ENCODE peak calls at places on chromosome 15, in four cellular contexts. One of them, this sample, is unnamed.

GRCh38 chr15:75449585-75450306 is 1.7 kb downstream of the SIN3A start:
- DNase-seq in heart right ventricle: no peak
- DNase-seq in fibroblast of pulmonary artery: no peak
- DNase-seq in AG10803: no peak
- DNase-seq in this sample: no peak

GRCh38 chr15:32659340-32659831 is 17.9 kb downstream of the SCG5 start:
- DNase-seq in AG10803: peak
- DNase-seq in fibroblast of pulmonary artery: no peak
- DNase-seq in heart right ventricle: no peak
- DNase-seq in this sample: no peak

GRCh38 chr15:62928242-62928995 is 114.1 kb upstream of the TPM1 start:
- DNase-seq in fibroblast of pulmonary artery: peak
- DNase-seq in heart right ventricle: no peak
- DNase-seq in AG10803: peak
- DNase-seq in this sample: peak

GRCh38 chr15:48681274-48681840 is 35.8 kb upstream of the FBN1 start:
- DNase-seq in fibroblast of pulmonary artery: peak
- DNase-seq in heart right ventricle: no peak
- DNase-seq in AG10803: peak
- DNase-seq in this sample: no peak

GRCh38 chr15:90001062-90001682 is at the start of gene ZNF710:
- DNase-seq in heart right ventricle: peak
- DNase-seq in AG10803: peak
- DNase-seq in fibroblast of pulmonary artery: peak
- DNase-seq in this sample: peak

GRCh38 chr15:65576669-65577068 is 34.3 kb downstream of the INTS14 start:
- DNase-seq in fibroblast of pulmonary artery: peak
- DNase-seq in AG10803: peak
- DNase-seq in heart right ventricle: no peak
- DNase-seq in this sample: peak

GRCh38 chr15:80159811-80160569 is 7.2 kb downstream of the FAH start:
- DNase-seq in fibroblast of pulmonary artery: peak
- DNase-seq in AG10803: no peak
- DNase-seq in heart right ventricle: no peak
- DNase-seq in this sample: no peak

GRCh38 chr15:41464889-41465580 is 28.6 kb upstream of the ITPKA start:
- DNase-seq in fibroblast of pulmonary artery: no peak
- DNase-seq in heart right ventricle: no peak
- DNase-seq in AG10803: no peak
- DNase-seq in this sample: no peak

GRCh38 chr15:90205886-90206285 is 4.8 kb downstream of the SEMA4B start:
- DNase-seq in fibroblast of pulmonary artery: no peak
- DNase-seq in heart right ventricle: no peak
- DNase-seq in AG10803: no peak
- DNase-seq in this sample: no peak

GRCh38 chr15:67531379-67532059 is 10.6 kb downstream of the C15orf61 start:
- DNase-seq in fibroblast of pulmonary artery: peak
- DNase-seq in AG10803: peak
- DNase-seq in heart right ventricle: no peak
- DNase-seq in this sample: no peak

GRCh38 chr15:58572521-58572920 is 140.7 kb downstream of the LIPC start:
- DNase-seq in fibroblast of pulmonary artery: no peak
- DNase-seq in heart right ventricle: no peak
- DNase-seq in AG10803: no peak
- DNase-seq in this sample: no peak

GRCh38 chr15:70376929-70377691 is 279.4 kb upstream of the TLE3 start:
- DNase-seq in fibroblast of pulmonary artery: peak
- DNase-seq in AG10803: peak
- DNase-seq in heart right ventricle: peak
- DNase-seq in this sample: peak

GRCh38 chr15:74320358-74321247 is 46.8 kb downstream of the CYP11A1 start:
- DNase-seq in AG10803: peak
- DNase-seq in heart right ventricle: peak
- DNase-seq in fibroblast of pulmonary artery: peak
- DNase-seq in this sample: no peak

DNA sequence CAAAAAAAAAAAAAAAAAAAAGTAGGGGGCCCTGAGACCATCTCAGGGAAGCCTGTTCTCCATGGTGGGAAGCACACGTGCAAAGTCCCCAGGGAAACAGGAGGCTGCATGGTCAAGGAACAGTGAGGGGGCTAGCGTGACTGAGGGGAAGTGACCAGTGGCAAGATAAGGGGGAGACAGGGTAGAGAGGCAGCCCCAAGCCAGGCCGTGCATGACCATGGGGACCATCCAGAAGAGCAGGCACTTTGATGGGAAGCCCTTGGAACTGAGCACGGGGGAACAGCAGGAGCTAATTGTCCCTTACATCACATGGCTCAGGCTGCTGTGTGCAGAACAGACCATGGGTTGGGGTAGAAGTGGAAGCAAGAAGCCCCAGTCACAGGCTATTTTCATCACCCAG is 196.2 kb downstream of the NTRK3 start:
- DNase-seq in fibroblast of pulmonary artery: no peak
- DNase-seq in heart right ventricle: no peak
- DNase-seq in AG10803: no peak
- DNase-seq in this sample: no peak
- TF ChIP-seq CTCF in fibroblast of pulmonary artery: no peak
- TF ChIP-seq CTCF in heart right ventricle: no peak
- TF ChIP-seq CTCF in AG10803: no peak
- TF ChIP-seq CTCF in this sample: no peak

GRCh38 chr15:46316024-46316423 is 681.2 kb downstream of the SQOR start:
- DNase-seq in heart right ventricle: no peak
- DNase-seq in fibroblast of pulmonary artery: no peak
- DNase-seq in AG10803: no peak
- DNase-seq in this sample: no peak

GRCh38 chr15:46315540-46315939 is 680.7 kb downstream of the SQOR start:
- DNase-seq in AG10803: no peak
- DNase-seq in fibroblast of pulmonary artery: no peak
- DNase-seq in heart right ventricle: no peak
- DNase-seq in this sample: no peak

GRCh38 chr15:46309914-46310313 is 675.1 kb downstream of the SQOR start:
- DNase-seq in fibroblast of pulmonary artery: no peak
- DNase-seq in AG10803: no peak
- DNase-seq in heart right ventricle: no peak
- DNase-seq in this sample: no peak

DNA sequence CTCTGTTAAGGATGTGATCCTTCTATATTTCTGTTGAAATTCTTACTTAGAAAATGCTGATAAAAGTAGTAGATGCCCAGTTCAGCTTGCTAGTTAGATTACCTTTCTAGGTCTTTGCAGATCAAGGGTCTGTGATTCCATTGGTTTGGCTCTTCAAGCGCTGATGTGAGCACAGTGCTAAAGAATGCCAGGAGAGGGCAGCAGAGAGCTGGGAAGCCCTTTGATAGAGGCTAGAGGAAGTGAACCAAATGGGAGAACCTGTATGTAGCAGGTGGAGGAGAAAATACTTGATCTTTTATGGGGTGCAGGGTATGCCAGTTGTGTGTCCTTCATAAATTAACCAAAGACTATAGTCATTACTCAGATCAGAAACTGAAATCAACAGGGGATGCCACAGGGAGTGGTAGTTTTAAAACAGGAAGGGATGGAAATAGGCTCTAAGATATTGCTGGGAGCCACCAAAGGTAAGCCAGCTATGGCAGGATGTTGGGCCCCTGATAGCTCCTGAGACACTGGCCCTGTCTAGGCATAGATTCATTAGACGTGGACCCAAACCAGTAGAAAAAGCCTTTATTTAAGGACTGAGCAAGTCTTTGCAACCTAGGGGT is 677.4 kb downstream of the SQOR start:
- DNase-seq in AG10803: peak
- DNase-seq in heart right ventricle: peak
- DNase-seq in fibroblast of pulmonary artery: peak
- DNase-seq in this sample: peak
- H3K4me3 ChIP-seq in AG10803: no peak
- H3K4me3 ChIP-seq in heart right ventricle: no peak
- H3K4me3 ChIP-seq in fibroblast of pulmonary artery: no peak
- H3K4me3 ChIP-seq in this sample: no peak

GRCh38 chr15:95196176-95196915 is 965.0 kb downstream of the MCTP2 start:
- DNase-seq in fibroblast of pulmonary artery: no peak
- DNase-seq in heart right ventricle: no peak
- DNase-seq in AG10803: no peak
- DNase-seq in this sample: no peak
- TF ChIP-seq CTCF in fibroblast of pulmonary artery: no peak
- TF ChIP-seq CTCF in heart right ventricle: no peak
- TF ChIP-seq CTCF in AG10803: no peak
- TF ChIP-seq CTCF in this sample: no peak

GRCh38 chr15:39942753-39943150 is 8.8 kb downstream of the EIF2AK4 start:
- DNase-seq in fibroblast of pulmonary artery: no peak
- DNase-seq in heart right ventricle: no peak
- DNase-seq in AG10803: no peak
- DNase-seq in this sample: no peak
- H3K4me3 ChIP-seq in fibroblast of pulmonary artery: no peak
- H3K4me3 ChIP-seq in heart right ventricle: no peak
- H3K4me3 ChIP-seq in AG10803: no peak
- H3K4me3 ChIP-seq in this sample: no peak

DNA sequence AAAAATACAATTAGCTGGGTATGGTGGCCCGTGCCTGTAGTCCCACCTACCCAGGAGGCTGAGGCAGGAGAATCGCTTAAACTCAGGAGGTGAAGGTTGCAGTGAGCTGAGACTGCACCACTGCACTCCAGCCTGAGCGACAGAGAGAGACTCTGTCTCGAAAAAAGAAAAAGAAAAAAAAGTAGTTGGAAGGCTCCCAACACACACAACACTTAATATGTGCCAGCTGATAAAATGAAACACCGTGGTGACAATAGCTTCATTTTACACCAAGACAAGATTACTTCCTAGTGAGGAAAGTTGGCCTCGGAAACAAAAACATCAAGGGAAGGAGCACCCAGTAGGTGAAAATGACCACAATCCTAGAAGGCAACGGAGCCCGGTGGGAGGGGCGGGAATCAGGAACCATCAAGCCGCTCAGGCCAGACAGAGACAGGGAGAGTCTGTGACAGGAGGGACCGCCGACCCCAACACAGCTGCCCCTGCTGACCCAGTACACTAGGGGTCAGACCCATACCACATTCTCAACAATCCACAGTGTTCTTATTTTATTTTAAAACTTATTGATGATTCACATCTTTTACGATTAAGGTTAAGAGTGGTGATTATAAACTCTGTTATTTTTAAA is 54.5 kb upstream of the OCA2 start:
- DNase-seq in heart right ventricle: no peak
- DNase-seq in AG10803: no peak
- DNase-seq in fibroblast of pulmonary artery: no peak
- DNase-seq in this sample: no peak
- TF ChIP-seq CTCF in heart right ventricle: peak
- TF ChIP-seq CTCF in AG10803: no peak
- TF ChIP-seq CTCF in fibroblast of pulmonary artery: no peak
- TF ChIP-seq CTCF in this sample: no peak

DNA sequence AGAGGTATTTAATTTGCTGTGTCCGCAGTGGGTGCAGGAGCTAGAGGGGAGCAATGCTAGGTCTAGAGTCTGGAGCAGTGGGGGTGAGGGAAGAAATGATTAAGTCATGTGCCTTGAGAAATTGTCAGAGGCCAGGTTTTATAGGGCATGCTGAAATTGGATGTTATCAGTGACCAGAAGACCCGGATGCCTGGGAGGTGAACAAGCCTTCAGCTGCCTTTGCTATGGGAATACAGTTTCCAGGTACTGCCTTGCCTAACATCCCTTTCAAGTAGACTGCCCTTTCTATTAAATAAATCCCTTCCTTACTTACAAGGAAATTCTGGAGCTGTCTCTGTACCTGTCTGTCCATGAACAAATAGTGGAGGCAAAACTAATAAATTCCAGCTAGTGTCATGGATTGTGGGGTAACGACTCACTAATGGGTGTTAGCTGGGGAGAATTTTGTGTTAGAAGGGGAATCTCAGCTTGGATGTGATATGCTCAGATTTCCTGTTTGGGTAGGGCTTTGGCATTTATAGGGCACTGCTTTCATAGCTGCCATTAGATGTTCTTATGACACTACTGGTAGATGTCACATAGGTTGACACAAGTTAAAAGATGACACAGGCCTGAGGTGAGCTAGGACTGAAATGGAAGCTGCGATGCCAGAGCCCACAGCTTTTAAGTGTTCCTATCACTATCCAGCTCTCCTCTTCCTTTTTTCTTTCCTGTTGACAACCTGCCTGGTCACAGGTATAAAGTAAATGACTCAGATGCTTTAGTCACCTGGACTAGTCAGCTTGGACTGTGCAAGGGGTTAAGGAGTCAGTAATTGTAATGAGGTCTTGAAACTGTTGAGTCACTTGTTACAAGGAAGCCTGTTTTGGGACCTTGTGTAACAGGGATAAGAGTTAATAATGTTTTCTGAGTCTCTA is 21.3 kb downstream of the CHD2 start:
- DNase-seq in fibroblast of pulmonary artery: no peak
- DNase-seq in AG10803: peak
- DNase-seq in heart right ventricle: no peak
- DNase-seq in this sample: no peak
- H3K4me3 ChIP-seq in fibroblast of pulmonary artery: no peak
- H3K4me3 ChIP-seq in AG10803: no peak
- H3K4me3 ChIP-seq in heart right ventricle: no peak
- H3K4me3 ChIP-seq in this sample: no peak

GRCh38 chr15:50925281-50925680 is 16.8 kb downstream of the AP4E1 start:
- DNase-seq in AG10803: peak
- DNase-seq in heart right ventricle: no peak
- DNase-seq in fibroblast of pulmonary artery: no peak
- DNase-seq in this sample: no peak
- TF ChIP-seq CTCF in AG10803: no peak
- TF ChIP-seq CTCF in heart right ventricle: no peak
- TF ChIP-seq CTCF in fibroblast of pulmonary artery: no peak
- TF ChIP-seq CTCF in this sample: no peak

This sample was measured in astrocyte of the cerebellum.